ENCODE peak calls at places on chromosomes 12 and 14, in ten cellular contexts. B is pancreas, T is GM12878, U is lower leg skin, G is aorta, V is fibroblast of the aortic adventitia, N is PC-3, F is skeletal muscle cell, I is neuronal stem cell, P is choroid plexus epithelial cell. Y is an unnamed sample.

GRCh38 chr14:52922656-52923055 is 28.2 kb downstream of the FERMT2 start:
- DNase-seq in U (no peak), B (no peak), I (no peak), V (peak; percentile 62), N (peak; percentile 84), T (no peak), F (no peak), G (no peak), P (peak; percentile 47), Y (no peak)

GRCh38 chr14:37546621-37547447 is 48.2 kb downstream of the FOXA1 start:
- DNase-seq in B (no peak), G (no peak), F (peak; percentile 4), I (no peak), U (no peak), N (peak; percentile 89), V (no peak), T (no peak), P (peak; percentile 47), Y (no peak)

GRCh38 chr14:86858043-86858442 is 1134.9 kb downstream of the GALC start:
- DNase-seq in V (peak; percentile 56), T (no peak), F (no peak), B (no peak), G (no peak), I (no peak), N (no peak), U (no peak), P (peak; percentile 60), Y (no peak)

GRCh38 chr12:101051151-101051550 is 158.9 kb downstream of the SLC5A8 start:
- DNase-seq in N (no peak), G (no peak), B (no peak), T (no peak), V (peak; percentile 90), F (no peak), I (no peak), U (no peak), P (no peak), Y (no peak)

GRCh38 chr14:44589180-44589579 is 82.1 kb upstream of the FSCB start:
- DNase-seq in T (no peak), P (no peak), V (no peak), U (no peak), N (peak; percentile 75), F (no peak), I (no peak), G (no peak), B (no peak), Y (no peak)

GRCh38 chr14:91229743-91230200 is 14.7 kb downstream of the GPR68 start:
- DNase-seq in F (peak; percentile 28), V (no peak), G (no peak), N (peak; percentile 82), I (no peak), P (peak; percentile 30), B (no peak), T (peak; percentile 96), U (no peak), Y (peak; percentile 78)

GRCh38 chr12:64173456-64173855 is 48.6 kb downstream of the KICS2 start:
- DNase-seq in I (no peak), N (no peak), P (no peak), U (no peak), B (no peak), T (no peak), F (no peak), V (no peak), G (no peak), Y (no peak)

GRCh38 chr12:3515506-3515905 is 24.5 kb downstream of the PRMT8 start:
- DNase-seq in P (no peak), B (no peak), G (no peak), I (no peak), N (no peak), V (no peak), U (no peak), F (no peak), T (no peak), Y (no peak)

GRCh38 chr12:65420941-65421340 is 142.5 kb downstream of the MSRB3 start:
- DNase-seq in V (no peak), B (no peak), I (no peak), N (no peak), G (no peak), P (no peak), F (no peak), T (no peak), U (no peak), Y (no peak)

GRCh38 chr14:92491782-92492181 is 21.8 kb upstream of the RIN3 start:
- DNase-seq in G (no peak), P (no peak), N (no peak), T (no peak), I (no peak), F (no peak), B (no peak), V (no peak), U (no peak), Y (no peak)

GRCh38 chr12:40225984-40226602 is 1.3 kb downstream of the LRRK2 start:
- DNase-seq in B (no peak), G (no peak), P (no peak), I (no peak), F (no peak), T (peak; percentile 85), V (no peak), N (no peak), U (no peak), Y (no peak)
- H3K4me3 ChIP-seq in B (peak overlapping the region; percentile 60), G (peak overlapping the region; percentile 79), P (no peak overlapping the region), I (no peak overlapping the region), F (no peak overlapping the region), T (peak overlapping the region; percentile 23), V (peak overlapping the region; percentile 74), N (no peak overlapping the region), U (no peak overlapping the region), Y (no peak overlapping the region)

DNA sequence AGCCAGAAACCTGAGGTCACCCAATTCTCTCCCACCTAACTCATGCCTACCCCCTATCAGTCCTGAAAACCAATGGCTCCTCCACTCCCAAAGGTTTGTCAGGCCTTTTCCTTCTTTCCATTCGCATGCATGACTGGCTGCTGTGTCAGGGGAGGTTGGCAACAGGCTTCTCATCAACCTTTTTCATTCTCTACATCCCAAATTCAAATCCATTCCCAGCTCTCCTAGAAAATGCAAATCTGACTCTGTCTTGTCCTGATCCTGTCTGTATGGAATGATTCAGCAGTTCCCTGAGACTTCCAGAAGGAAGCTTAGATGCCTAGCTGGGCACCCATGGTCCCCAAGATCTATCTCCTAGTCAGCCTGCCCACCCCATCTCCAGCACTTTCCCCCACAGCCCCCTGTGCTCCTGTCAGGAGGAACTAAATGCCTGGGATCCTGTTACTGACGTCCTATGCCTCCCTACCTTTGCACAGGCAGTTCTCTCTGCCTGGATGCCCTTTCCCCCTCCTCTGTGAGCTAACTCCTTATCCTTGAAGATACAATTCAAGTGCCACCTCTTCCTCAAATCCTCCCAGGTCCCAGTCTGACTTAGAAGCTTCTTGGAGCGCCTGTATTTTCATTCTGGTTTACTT is 5.1 kb upstream of the CTDSP2 start:
- DNase-seq in T (no peak), U (no peak), F (no peak), V (no peak), B (no peak), I (no peak), N (no peak), G (no peak), P (no peak), Y (no peak)
- H3K4me3 ChIP-seq in T (no peak overlapping the region), U (no peak overlapping the region), F (no peak overlapping the region), V (no peak overlapping the region), B (no peak overlapping the region), I (no peak overlapping the region), N (no peak overlapping the region), G (no peak overlapping the region), P (no peak overlapping the region), Y (no peak overlapping the region)

GRCh38 chr12:122878780-122879612 is 16.9 kb downstream of the VPS37B start:
- DNase-seq in F (peak; percentile 25), B (no peak), I (no peak), N (no peak), U (no peak), T (no peak), G (peak; percentile 53), V (no peak), P (no peak), Y (peak; percentile 71)
- H3K4me3 ChIP-seq in F (no peak overlapping the region), B (no peak overlapping the region), I (no peak overlapping the region), N (no peak overlapping the region), U (no peak overlapping the region), T (no peak overlapping the region), G (no peak overlapping the region), V (no peak overlapping the region), P (no peak overlapping the region), Y (no peak overlapping the region)

GRCh38 chr12:14767617-14768016 is 35.7 kb downstream of the WBP11 start:
- DNase-seq in U (no peak), B (no peak), G (no peak), I (no peak), F (no peak), P (no peak), T (no peak), V (no peak), N (no peak), Y (no peak)
- H3K4me3 ChIP-seq in U (no peak overlapping the region), B (no peak overlapping the region), G (peak overlapping the region; percentile 38), I (no peak overlapping the region), F (no peak overlapping the region), P (no peak overlapping the region), T (peak overlapping the region; percentile 83), V (no peak overlapping the region), N (no peak overlapping the region), Y (no peak overlapping the region)

DNA sequence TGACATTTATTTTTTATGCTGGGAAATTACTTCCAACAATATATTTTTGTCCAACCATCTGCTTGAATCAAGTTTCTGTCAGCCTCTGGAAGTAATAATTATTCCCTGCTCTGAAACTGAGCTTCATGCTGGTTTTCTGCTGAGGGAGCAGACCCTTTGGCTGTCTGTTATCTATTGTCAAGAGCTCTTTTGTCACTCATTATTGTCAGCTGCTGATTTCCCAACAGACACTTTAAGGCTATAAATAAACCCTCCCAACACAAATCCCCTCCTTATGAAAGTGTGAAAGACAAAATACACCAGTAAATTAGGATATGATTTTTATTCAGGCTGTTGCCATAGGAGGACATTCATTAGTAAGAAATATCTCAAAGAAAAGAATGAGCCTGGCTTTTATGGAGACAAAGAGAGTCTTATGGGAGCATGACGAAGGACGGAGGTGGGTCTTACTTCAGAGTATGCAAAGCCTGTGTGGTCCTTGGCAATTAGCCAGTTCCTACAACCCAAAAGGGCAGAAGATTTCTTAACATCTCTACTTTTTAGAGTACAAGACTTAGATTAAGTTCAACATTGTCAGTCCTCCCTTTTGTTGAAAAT is 180.8 kb downstream of the CRADD start:
- DNase-seq in F (peak; percentile 28), T (no peak), V (no peak), N (no peak), G (no peak), U (no peak), B (no peak), I (no peak), P (peak; percentile 41), Y (no peak)
- H3K4me3 ChIP-seq in F (no peak overlapping the region), T (no peak overlapping the region), V (no peak overlapping the region), N (no peak overlapping the region), G (no peak overlapping the region), U (no peak overlapping the region), B (no peak overlapping the region), I (no peak overlapping the region), P (no peak overlapping the region), Y (no peak overlapping the region)